ENCODE peak calls at places on chromosomes 7 and 10, in five cellular contexts. H, B, I, E and C are unnamed samples.

GRCh38 chr10:36096571-36096970 is 454.5 kb upstream of the FZD8 start:
- DNase-seq in H (no peak), E (no peak), B (no peak), I (no peak), C (no peak)

GRCh38 chr10:13794982-13795381 is 208.2 kb downstream of the PRPF18 start:
- DNase-seq in I (no peak), B (no peak), H (no peak), E (no peak), C (no peak)

GRCh38 chr7:50960621-50961310 is 178.1 kb upstream of the GRB10 start:
- DNase-seq in I (no peak), H (no peak), E (no peak), B (no peak), C (no peak)

GRCh38 chr7:43639858-43640491 is 57.1 kb downstream of the STK17A start:
- DNase-seq in I (peak; percentile 71), E (no peak), B (peak; percentile 75), H (no peak), C (no peak)

GRCh38 chr10:47258921-47259320 is 41.1 kb upstream of the GDF10 start:
- DNase-seq in I (no peak), H (no peak), B (no peak), E (no peak), C (no peak)

GRCh38 chr10:27527597-27528295 is 23.6 kb downstream of the RAB18 start:
- DNase-seq in E (no peak), B (no peak), I (no peak), H (no peak), C (no peak)

GRCh38 chr10:13421382-13421917 is 73.4 kb upstream of the SEPHS1 start:
- DNase-seq in H (no peak), I (no peak), E (no peak), B (no peak), C (no peak)

GRCh38 chr7:54799792-54800191 is 40.8 kb upstream of the SEC61G start:
- DNase-seq in E (no peak), B (no peak), H (no peak), I (no peak), C (no peak)

GRCh38 chr10:102455893-102456471 is 4.6 kb upstream of the C10orf95 start:
- DNase-seq in B (peak; percentile 69), H (no peak), E (no peak), I (no peak), C (no peak)

GRCh38 chr10:24901686-24902399 is 50.6 kb downstream of the PRTFDC1 start:
- DNase-seq in E (peak; percentile 49), I (peak; percentile 41), H (peak; percentile 64), B (peak; percentile 80), C (peak; percentile 35)

GRCh38 chr7:42292991-42293521 is 56.0 kb upstream of the GLI3 start:
- DNase-seq in I (no peak), E (no peak), H (no peak), B (no peak), C (no peak)

GRCh38 chr7:48742046-48742445 is 182.3 kb upstream of the CDC14C start:
- DNase-seq in E (no peak), I (no peak), H (no peak), B (no peak), C (no peak)

GRCh38 chr7:73885433-73885974 is 24.5 kb downstream of the TMEM270 start:
- DNase-seq in I (no peak), H (no peak), E (no peak), B (no peak), C (no peak)

GRCh38 chr7:127845497-127846214 is 185.6 kb downstream of the LRRC4 start:
- DNase-seq in E (no peak), B (no peak), I (no peak), H (no peak), C (no peak)

GRCh38 chr7:1284743-1285458 is 52.2 kb downstream of the UNCX start:
- DNase-seq in E (no peak), I (no peak), H (no peak), B (no peak), C (no peak)

GRCh38 chr10:47381427-47382379 is 2.4 kb downstream of the ZNF488 start:
- DNase-seq in B (no peak), E (no peak), H (peak; percentile 67), I (no peak), C (no peak)

GRCh38 chr10:72322280-72323058 is 32.2 kb downstream of the DNAJB12 start:
- DNase-seq in B (no peak), E (no peak), H (no peak), I (no peak), C (no peak)

GRCh38 chr7:157010588-157011332 is at the start of gene MNX1:
- DNase-seq in B (no peak), I (peak; percentile 48), E (no peak), H (no peak), C (no peak)

GRCh38 chr10:28569506-28570159 is 36.7 kb downstream of the WAC start:
- DNase-seq in E (no peak), B (no peak), H (no peak), I (no peak), C (no peak)

GRCh38 chr7:154503962-154504550 is 451.9 kb downstream of the DPP6 start:
- DNase-seq in B (no peak), H (peak; percentile 16), E (no peak), I (no peak), C (peak; percentile 8)

GRCh38 chr10:97278491-97278989 is 13.9 kb downstream of the ARHGAP19 start:
- DNase-seq in H (no peak), I (no peak), E (no peak), B (peak; percentile 94), C (no peak)

GRCh38 chr10:59885430-59886134 is 20.8 kb downstream of the CCDC6 start:
- DNase-seq in H (no peak), E (no peak), B (no peak), I (no peak), C (no peak)

GRCh38 chr7:141593134-141593533 is 41.9 kb downstream of the AGK start:
- DNase-seq in E (peak; percentile 11), B (no peak), I (peak; percentile 8), H (no peak), C (no peak)

GRCh38 chr7:132964886-132965285 is 117.0 kb downstream of the CHCHD3 start:
- DNase-seq in E (no peak), H (no peak), I (no peak), B (no peak), C (no peak)

GRCh38 chr7:42189535-42189934 is 47.5 kb downstream of the GLI3 start:
- DNase-seq in E (no peak), B (no peak), H (no peak), I (no peak), C (no peak)

GRCh38 chr10:44963772-44964633 is 4.4 kb downstream of the RASSF4 start:
- DNase-seq in E (peak; percentile 93), I (no peak), H (peak; percentile 98), B (no peak), C (peak; percentile 70)

GRCh38 chr7:18151419-18151818 is 123.8 kb upstream of the PRPS1L1 start:
- DNase-seq in H (no peak), E (no peak), B (no peak), I (no peak), C (no peak)

GRCh38 chr10:60237977-60238376 is 151.7 kb downstream of the ANK3 start:
- DNase-seq in I (no peak), E (no peak), B (no peak), H (no peak), C (no peak)

GRCh38 chr10:11104772-11105675 is 87.4 kb downstream of the CELF2 start:
- DNase-seq in E (no peak), B (no peak), H (no peak), I (no peak), C (no peak)

GRCh38 chr10:90136731-90137316 is 435.4 kb downstream of the KIF20B start:
- DNase-seq in H (no peak), E (no peak), B (no peak), I (no peak), C (no peak)

GRCh38 chr7:145497911-145498525 is 618.6 kb upstream of the CNTNAP2 start:
- DNase-seq in B (no peak), E (no peak), H (no peak), I (no peak), C (no peak)